ENCODE peak calls at places on chromosomes 11 and 22, in eight cellular contexts. G, L, R, U, F, Q, I and M are unnamed samples. For H3K27me3, H3K36me3 and H3K9me3, the result is how much of the 10 kb centered on the place peaks cover.

GRCh38 chr11:95229199-95230053 is 1.6 kb downstream of the SESN3 start:
- DNase-seq in G (no peak), L (peak), R (peak), U (no peak), F (no peak), Q (no peak), I (no peak), M (no peak)

GRCh38 chr22:20494978-20495860 is at the start of gene KLHL22:
- DNase-seq in G (peak), L (peak), R (peak), U (peak), F (no peak), Q (peak), I (peak), M (no peak)

GRCh38 chr11:109851780-109852390 is 241.3 kb upstream of the ZC3H12C start:
- DNase-seq in G (no peak), L (peak), R (peak), U (no peak), F (no peak), Q (no peak), I (no peak), M (no peak)

GRCh38 chr11:76150141-76150540 is 56.2 kb downstream of the WNT11 start:
- DNase-seq in G (no peak), L (no peak), R (no peak), U (no peak), F (no peak), Q (no peak), I (no peak), M (no peak)

GRCh38 chr11:17275376-17276235 is 933 bp upstream of the NUCB2 start:
- DNase-seq in G (no peak), L (peak), R (no peak), U (no peak), F (no peak), Q (no peak), I (no peak), M (peak)

GRCh38 chr11:65476632-65477270 is 22.1 kb upstream of the MALAT1 start:
- DNase-seq in G (no peak), L (peak), R (no peak), U (peak), F (peak), Q (no peak), I (no peak), M (peak)

GRCh38 chr11:134725939-134726639 is 314.0 kb upstream of the B3GAT1 start:
- DNase-seq in G (no peak), L (no peak), R (no peak), U (peak), F (no peak), Q (peak), I (no peak), M (no peak)

GRCh38 chr11:68077617-68078592 is 39.1 kb downstream of the TCIRG1 start:
- DNase-seq in G (no peak), L (no peak), R (peak), U (no peak), F (no peak), Q (no peak), I (no peak), M (no peak)

GRCh38 chr11:95296621-95297025 is 65.6 kb upstream of the SESN3 start:
- DNase-seq in G (no peak), L (peak), R (no peak), U (no peak), F (no peak), Q (no peak), I (no peak), M (no peak)

GRCh38 chr11:29087404-29087803 is 929.4 kb downstream of the KCNA4 start:
- DNase-seq in G (no peak), L (no peak), R (no peak), U (no peak), F (no peak), Q (no peak), I (no peak), M (no peak)

GRCh38 chr22:20244744-20245576 is 23.2 kb downstream of the RTN4R start:
- DNase-seq in G (no peak), L (no peak), R (no peak), U (no peak), F (no peak), Q (no peak), I (no peak), M (no peak)

GRCh38 chr11:109275931-109276330 is 146.1 kb upstream of the C11orf87 start:
- DNase-seq in G (no peak), L (no peak), R (no peak), U (no peak), F (no peak), Q (no peak), I (no peak), M (no peak)

GRCh38 chr11:86116386-86116726 is 47.5 kb upstream of the PICALM start:
- DNase-seq in G (no peak), L (peak), R (peak), U (no peak), F (no peak), Q (no peak), I (no peak), M (peak)

GRCh38 chr11:130071211-130071712 is 1.6 kb downstream of the APLP2 start:
- DNase-seq in G (no peak), L (peak), R (peak), U (no peak), F (no peak), Q (no peak), I (no peak), M (no peak)

GRCh38 chr11:45444796-45445195 is 158.7 kb upstream of the SYT13 start:
- DNase-seq in G (no peak), L (no peak), R (no peak), U (no peak), F (no peak), Q (no peak), I (no peak), M (peak)

GRCh38 chr11:1225386-1226225 is 2.7 kb downstream of the MUC5B start:
- DNase-seq in G (no peak), L (no peak), R (no peak), U (no peak), F (peak), Q (peak), I (no peak), M (peak)

GRCh38 chr11:64793271-64794160 is 9.5 kb downstream of the MAP4K2 start:
- DNase-seq in G (no peak), L (no peak), R (no peak), U (no peak), F (no peak), Q (peak), I (no peak), M (no peak)

GRCh38 chr22:46826438-46826837 is 64.0 kb downstream of the TBC1D22A start:
- DNase-seq in G (no peak), L (no peak), R (no peak), U (no peak), F (no peak), Q (no peak), I (no peak), M (no peak)

GRCh38 chr22:37308385-37309200 is 26.3 kb downstream of the CYTH4 start:
- DNase-seq in G (no peak), L (no peak), R (no peak), U (no peak), F (no peak), Q (no peak), I (no peak), M (no peak)
- H3K27me3 ChIP-seq in G (under half), L (under half), R (under half), U (under half), F (under half), Q (under half), I (under half), M (under half)

DNA sequence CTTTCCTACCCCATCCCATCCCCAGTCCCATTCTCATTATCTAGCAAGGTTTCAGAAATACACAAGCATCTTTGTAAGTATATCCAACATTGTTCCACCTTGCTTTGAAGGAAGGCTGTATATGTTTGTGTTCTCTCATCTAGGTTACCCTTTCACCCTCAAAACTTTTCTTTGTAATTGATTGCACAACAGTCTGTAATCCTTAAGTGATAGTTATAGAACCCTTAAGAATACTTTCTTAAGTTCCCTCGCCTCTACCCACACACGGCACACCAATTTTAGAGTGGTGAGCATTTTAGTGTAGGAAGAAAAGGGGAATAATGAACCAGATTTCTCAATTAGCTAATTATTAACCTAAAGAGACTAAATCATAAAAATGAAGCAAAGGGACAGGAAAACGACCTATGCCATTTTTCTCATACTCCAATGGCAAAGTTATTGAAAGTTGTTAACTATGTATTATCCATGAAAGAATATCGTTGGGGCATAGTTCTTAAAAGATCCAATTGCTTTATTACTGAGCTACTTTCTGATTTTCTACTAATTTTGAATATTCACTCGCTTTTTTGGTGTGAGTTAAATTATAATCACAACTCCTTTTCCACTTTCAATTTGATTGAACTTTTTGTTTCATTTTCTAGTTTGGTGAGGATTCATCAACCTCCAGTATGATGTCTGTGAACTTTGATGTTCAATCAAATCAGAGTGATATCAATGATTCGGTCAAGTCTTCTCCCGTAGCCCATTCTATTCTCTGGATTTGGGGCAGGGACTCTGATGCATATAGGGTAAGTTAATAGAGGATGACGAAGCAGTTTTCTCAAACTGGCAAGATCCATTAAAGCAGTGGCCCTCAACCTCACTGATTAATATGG is 44.9 kb downstream of the TTC17 start:
- DNase-seq in G (no peak), L (no peak), R (no peak), U (no peak), F (no peak), Q (no peak), I (no peak), M (no peak)
- H3K36me3 ChIP-seq in G (under half), L (half or more), R (under half), U (under half), F (half or more), Q (half or more), I (half or more), M (half or more)

GRCh38 chr22:49055406-49055805 is 772.3 kb downstream of the BRD1 start:
- DNase-seq in G (no peak), L (no peak), R (no peak), U (no peak), F (no peak), Q (no peak), I (no peak), M (no peak)

GRCh38 chr22:49052560-49052959 is 775.1 kb downstream of the BRD1 start:
- DNase-seq in G (no peak), L (no peak), R (no peak), U (no peak), F (no peak), Q (no peak), I (no peak), M (no peak)

GRCh38 chr22:49052023-49052538 is 775.6 kb downstream of the BRD1 start:
- DNase-seq in G (no peak), L (no peak), R (no peak), U (no peak), F (no peak), Q (no peak), I (no peak), M (peak)

GRCh38 chr22:49051491-49052022 is 776.1 kb downstream of the BRD1 start:
- DNase-seq in G (no peak), L (no peak), R (no peak), U (no peak), F (no peak), Q (no peak), I (no peak), M (no peak)

GRCh38 chr22:49053574-49053973 is 774.1 kb downstream of the BRD1 start:
- DNase-seq in G (no peak), L (no peak), R (no peak), U (no peak), F (no peak), Q (no peak), I (no peak), M (no peak)
- H3K9me3 ChIP-seq in G (under half), L (under half), R (under half), U (under half), F (under half), Q (under half), I (under half), M (under half)

GRCh38 chr22:30247974-30248373 is 1.4 kb upstream of the LIF start:
- DNase-seq in G (no peak), L (no peak), R (no peak), U (no peak), F (no peak), Q (no peak), I (no peak), M (no peak)
- H3K27me3 ChIP-seq in G (under half), L (under half), R (under half), U (under half), F (under half), Q (under half), I (under half), M (under half)

GRCh38 chr22:19037282-19038163 is 84.7 kb downstream of the DGCR2 start:
- DNase-seq in G (no peak), L (no peak), R (no peak), U (no peak), F (no peak), Q (peak), I (no peak), M (no peak)

GRCh38 chr22:19038728-19039447 is 83.3 kb downstream of the DGCR2 start:
- DNase-seq in G (no peak), L (no peak), R (no peak), U (no peak), F (no peak), Q (peak), I (no peak), M (no peak)

GRCh38 chr22:19039448-19039780 is 82.8 kb downstream of the DGCR2 start:
- DNase-seq in G (no peak), L (no peak), R (no peak), U (no peak), F (no peak), Q (peak), I (no peak), M (no peak)

GRCh38 chr22:19036523-19037273 is 85.5 kb downstream of the DGCR2 start:
- DNase-seq in G (no peak), L (no peak), R (peak), U (no peak), F (no peak), Q (peak), I (no peak), M (no peak)

GRCh38 chr22:19038164-19038546 is 84.1 kb downstream of the DGCR2 start:
- DNase-seq in G (no peak), L (no peak), R (no peak), U (no peak), F (no peak), Q (peak), I (no peak), M (no peak)
- H3K36me3 ChIP-seq in G (under half), L (under half), R (under half), U (under half), F (half or more), Q (half or more), I (under half), M (under half)

DNA sequence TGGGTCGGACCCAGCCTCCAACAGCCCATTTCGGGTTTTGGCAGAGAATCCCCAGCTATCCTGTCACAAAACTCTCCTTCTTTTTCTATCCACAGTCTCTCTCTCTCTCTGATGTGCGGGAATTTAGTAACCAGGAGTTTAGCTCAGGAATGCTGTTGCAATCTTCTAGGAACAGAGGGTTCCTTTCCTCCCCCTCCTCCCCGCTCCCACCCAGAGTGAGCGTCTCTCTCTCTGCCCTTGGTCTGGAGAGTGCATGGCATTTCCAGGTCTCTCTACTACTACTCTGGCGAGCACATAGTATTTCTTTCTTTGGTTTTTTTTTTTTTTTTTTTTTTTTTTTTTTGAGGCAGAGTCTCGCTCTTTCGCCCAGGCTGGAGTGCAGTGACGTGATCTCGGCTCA is 17.7 kb downstream of the APIP start:
- DNase-seq in G (no peak), L (no peak), R (no peak), U (no peak), F (no peak), Q (no peak), I (no peak), M (no peak)
- H3K9me3 ChIP-seq in G (under half), L (under half), R (under half), U (under half), F (under half), Q (under half), I (under half), M (under half)

DNA sequence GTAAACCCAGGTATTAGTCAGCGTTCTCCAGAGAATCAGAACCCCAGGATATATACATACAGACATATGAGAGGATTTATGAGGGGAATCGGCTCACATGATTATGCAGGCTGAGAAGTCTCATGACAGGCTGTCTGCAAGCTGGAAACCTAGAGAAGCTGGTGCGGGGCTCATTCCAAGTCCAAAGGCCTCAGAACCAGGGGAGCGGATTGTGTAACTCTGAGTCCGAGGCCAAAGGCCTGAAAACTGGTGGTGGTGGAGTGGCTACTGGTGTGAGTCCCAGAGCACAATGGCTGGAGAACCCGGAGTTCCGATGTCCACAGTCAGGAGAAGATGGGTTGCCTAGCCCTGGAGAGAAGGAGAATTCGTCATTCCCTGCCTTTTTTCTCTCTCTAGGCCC is 29.7 kb upstream of the CD81 start:
- DNase-seq in G (no peak), L (no peak), R (no peak), U (peak), F (no peak), Q (no peak), I (no peak), M (no peak)
- H3K27me3 ChIP-seq in G (under half), L (under half), R (under half), U (under half), F (under half), Q (under half), I (under half), M (under half)

GRCh38 chr11:88330826-88331428 is 6.6 kb downstream of the CTSC start:
- DNase-seq in G (no peak), L (no peak), R (no peak), U (no peak), F (no peak), Q (no peak), I (no peak), M (no peak)

GRCh38 chr11:88335284-88335683 is 2.3 kb downstream of the CTSC start:
- DNase-seq in G (no peak), L (no peak), R (no peak), U (no peak), F (no peak), Q (no peak), I (no peak), M (no peak)

GRCh38 chr11:88329563-88330250 is 7.8 kb downstream of the CTSC start:
- DNase-seq in G (no peak), L (no peak), R (no peak), U (no peak), F (no peak), Q (no peak), I (no peak), M (no peak)

GRCh38 chr11:88337342-88338222 is at the start of gene CTSC:
- DNase-seq in G (peak), L (peak), R (peak), U (peak), F (peak), Q (peak), I (peak), M (peak)

GRCh38 chr11:88332851-88333250 is 4.7 kb downstream of the CTSC start:
- DNase-seq in G (no peak), L (peak), R (no peak), U (no peak), F (no peak), Q (no peak), I (no peak), M (no peak)
- H3K36me3 ChIP-seq in G (under half), L (under half), R (under half), U (under half), F (half or more), Q (under half), I (under half), M (under half)

GRCh38 chr11:12114487-12115033 is 4.2 kb downstream of the MICAL2 start:
- DNase-seq in G (no peak), L (no peak), R (peak), U (no peak), F (no peak), Q (no peak), I (no peak), M (no peak)
- H3K9me3 ChIP-seq in G (under half), L (under half), R (under half), U (under half), F (under half), Q (under half), I (under half), M (under half)